ENCODE peak calls at places on chromosomes 13 and 19, in seven cellular contexts. One of them, this sample, is unnamed.

GRCh38 chr19:34844254-34844653 is 71.2 kb upstream of the ZNF599 start:
- DNase-seq in H9: no peak
- DNase-seq in mesendoderm: no peak
- DNase-seq in H1: no peak
- DNase-seq in neuronal stem cell: no peak
- DNase-seq in IMR-90: no peak
- DNase-seq in mesenchymal stem cell: no peak
- DNase-seq in this sample: no peak

GRCh38 chr19:33482486-33482885 is 39.1 kb downstream of the PEPD start:
- DNase-seq in H1: no peak
- DNase-seq in H9: no peak
- DNase-seq in neuronal stem cell: no peak
- DNase-seq in mesendoderm: no peak
- DNase-seq in mesenchymal stem cell: no peak
- DNase-seq in IMR-90: peak
- DNase-seq in this sample: no peak

GRCh38 chr13:110525328-110526319 is 35.9 kb downstream of the RAB20 start:
- DNase-seq in IMR-90: no peak
- DNase-seq in H1: no peak
- DNase-seq in neuronal stem cell: no peak
- DNase-seq in H9: no peak
- DNase-seq in mesenchymal stem cell: no peak
- DNase-seq in mesendoderm: no peak
- DNase-seq in this sample: peak

GRCh38 chr13:28558567-28558966 is 63.6 kb upstream of the FLT1 start:
- DNase-seq in H9: no peak
- DNase-seq in mesendoderm: no peak
- DNase-seq in IMR-90: no peak
- DNase-seq in mesenchymal stem cell: no peak
- DNase-seq in H1: no peak
- DNase-seq in neuronal stem cell: no peak
- DNase-seq in this sample: no peak

GRCh38 chr13:40388617-40389016 is 277.8 kb downstream of the FOXO1 start:
- DNase-seq in H9: no peak
- DNase-seq in IMR-90: peak
- DNase-seq in neuronal stem cell: no peak
- DNase-seq in mesenchymal stem cell: peak
- DNase-seq in mesendoderm: no peak
- DNase-seq in H1: no peak
- DNase-seq in this sample: no peak

GRCh38 chr13:66424417-66424816 is 805.7 kb downstream of the PCDH9 start:
- DNase-seq in H9: no peak
- DNase-seq in neuronal stem cell: no peak
- DNase-seq in IMR-90: peak
- DNase-seq in mesenchymal stem cell: peak
- DNase-seq in H1: no peak
- DNase-seq in mesendoderm: no peak
- DNase-seq in this sample: no peak

GRCh38 chr13:24341439-24341838 is 32.1 kb downstream of the C1QTNF9 start:
- DNase-seq in IMR-90: peak
- DNase-seq in H1: no peak
- DNase-seq in mesendoderm: no peak
- DNase-seq in neuronal stem cell: no peak
- DNase-seq in H9: no peak
- DNase-seq in mesenchymal stem cell: peak
- DNase-seq in this sample: no peak

GRCh38 chr19:15584541-15585115 is 30.4 kb upstream of the CYP4F8 start:
- DNase-seq in mesenchymal stem cell: no peak
- DNase-seq in H9: peak
- DNase-seq in mesendoderm: peak
- DNase-seq in H1: peak
- DNase-seq in IMR-90: peak
- DNase-seq in neuronal stem cell: peak
- DNase-seq in this sample: peak

GRCh38 chr19:14118165-14119051 is 846 bp upstream of the PRKACA start:
- DNase-seq in mesendoderm: peak
- DNase-seq in mesenchymal stem cell: peak
- DNase-seq in H9: no peak
- DNase-seq in H1: no peak
- DNase-seq in IMR-90: peak
- DNase-seq in neuronal stem cell: peak
- DNase-seq in this sample: peak

GRCh38 chr13:35731471-35731870 is 255.0 kb upstream of the MAB21L1 start:
- DNase-seq in mesendoderm: no peak
- DNase-seq in H1: no peak
- DNase-seq in neuronal stem cell: no peak
- DNase-seq in H9: no peak
- DNase-seq in IMR-90: no peak
- DNase-seq in mesenchymal stem cell: no peak
- DNase-seq in this sample: no peak

GRCh38 chr13:102793583-102794355 is 5.0 kb downstream of the POGLUT2 start:
- DNase-seq in H1: no peak
- DNase-seq in H9: peak
- DNase-seq in neuronal stem cell: no peak
- DNase-seq in IMR-90: no peak
- DNase-seq in mesenchymal stem cell: no peak
- DNase-seq in mesendoderm: no peak
- DNase-seq in this sample: no peak
- H2AK5ac ChIP-seq in H1: no peak
- H2AK5ac ChIP-seq in H9: no peak
- H2AK5ac ChIP-seq in neuronal stem cell: no peak
- H2AK5ac ChIP-seq in IMR-90: no peak
- H2AK5ac ChIP-seq in mesenchymal stem cell: no peak
- H2AK5ac ChIP-seq in mesendoderm: no peak
- H2AK5ac ChIP-seq in this sample: no peak

GRCh38 chr13:77047649-77048343 is 20.8 kb upstream of the FBXL3 start:
- DNase-seq in mesendoderm: peak
- DNase-seq in H1: no peak
- DNase-seq in IMR-90: no peak
- DNase-seq in neuronal stem cell: peak
- DNase-seq in mesenchymal stem cell: no peak
- DNase-seq in H9: no peak
- DNase-seq in this sample: no peak
- H2AK5ac ChIP-seq in mesendoderm: no peak
- H2AK5ac ChIP-seq in H1: peak
- H2AK5ac ChIP-seq in IMR-90: no peak
- H2AK5ac ChIP-seq in neuronal stem cell: no peak
- H2AK5ac ChIP-seq in mesenchymal stem cell: no peak
- H2AK5ac ChIP-seq in H9: no peak
- H2AK5ac ChIP-seq in this sample: no peak

DNA sequence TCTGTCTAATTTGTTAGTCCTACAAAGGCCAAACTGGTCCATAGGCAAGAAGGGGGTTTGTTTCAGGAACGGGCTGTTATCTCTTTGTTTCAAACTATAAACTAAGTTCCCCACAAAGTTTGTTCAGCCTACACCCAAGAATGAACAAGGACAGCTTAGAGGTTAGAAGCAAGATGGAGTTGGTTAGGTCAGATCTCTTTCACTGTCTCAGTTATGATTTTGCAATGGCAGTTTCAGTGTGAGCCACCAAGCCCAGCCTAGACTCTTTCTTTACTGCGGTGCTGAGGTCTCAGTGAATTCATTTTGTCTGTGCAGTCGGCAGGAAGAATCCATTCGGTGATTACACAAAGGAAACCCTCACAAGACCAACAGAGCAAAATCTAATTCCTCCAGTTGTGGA is 56.6 kb upstream of the ABCC4 start:
- DNase-seq in mesendoderm: no peak
- DNase-seq in IMR-90: no peak
- DNase-seq in H1: no peak
- DNase-seq in mesenchymal stem cell: no peak
- DNase-seq in neuronal stem cell: peak
- DNase-seq in H9: no peak
- DNase-seq in this sample: no peak
- H2AK5ac ChIP-seq in mesendoderm: no peak
- H2AK5ac ChIP-seq in IMR-90: no peak
- H2AK5ac ChIP-seq in H1: no peak
- H2AK5ac ChIP-seq in mesenchymal stem cell: no peak
- H2AK5ac ChIP-seq in neuronal stem cell: no peak
- H2AK5ac ChIP-seq in H9: no peak
- H2AK5ac ChIP-seq in this sample: no peak

GRCh38 chr13:50481936-50482335 is 361.6 kb downstream of the DLEU7 start:
- DNase-seq in mesenchymal stem cell: no peak
- DNase-seq in neuronal stem cell: no peak
- DNase-seq in H1: no peak
- DNase-seq in IMR-90: no peak
- DNase-seq in H9: no peak
- DNase-seq in mesendoderm: no peak
- DNase-seq in this sample: no peak
- H2AK5ac ChIP-seq in mesenchymal stem cell: no peak
- H2AK5ac ChIP-seq in neuronal stem cell: no peak
- H2AK5ac ChIP-seq in H1: no peak
- H2AK5ac ChIP-seq in IMR-90: no peak
- H2AK5ac ChIP-seq in H9: no peak
- H2AK5ac ChIP-seq in mesendoderm: no peak
- H2AK5ac ChIP-seq in this sample: no peak

DNA sequence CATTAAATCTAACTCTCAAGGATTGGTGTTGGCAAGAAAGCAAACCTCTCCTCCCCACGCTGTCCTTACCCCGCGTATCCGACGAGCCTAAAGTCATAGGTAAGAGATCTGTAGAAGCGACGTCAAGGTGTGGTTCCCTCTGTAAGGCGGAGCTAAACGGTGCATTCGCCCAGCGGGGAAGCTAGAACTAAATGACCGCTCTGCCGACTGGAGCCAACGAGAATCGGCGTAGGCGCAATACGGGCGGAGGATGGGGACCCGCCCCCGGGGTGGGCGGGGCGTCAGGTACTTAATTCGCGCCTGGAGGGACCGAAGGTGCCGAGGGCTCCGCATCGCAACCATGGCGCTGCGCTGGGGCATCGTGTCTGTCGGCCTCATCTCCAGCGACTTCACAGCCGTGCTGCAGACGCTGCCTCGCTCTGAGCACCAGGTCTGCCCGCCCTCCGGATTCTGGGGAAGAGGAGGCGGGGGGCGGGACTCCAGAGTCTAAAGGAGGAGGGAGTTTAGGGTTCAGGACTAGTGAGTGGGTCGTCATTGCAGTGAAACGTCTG is at the start of gene DHDH:
- DNase-seq in mesenchymal stem cell: peak
- DNase-seq in IMR-90: peak
- DNase-seq in H1: peak
- DNase-seq in neuronal stem cell: peak
- DNase-seq in H9: peak
- DNase-seq in mesendoderm: peak
- DNase-seq in this sample: peak
- H2AK5ac ChIP-seq in mesenchymal stem cell: no peak
- H2AK5ac ChIP-seq in IMR-90: no peak
- H2AK5ac ChIP-seq in H1: no peak
- H2AK5ac ChIP-seq in neuronal stem cell: no peak
- H2AK5ac ChIP-seq in H9: no peak
- H2AK5ac ChIP-seq in mesendoderm: no peak
- H2AK5ac ChIP-seq in this sample: no peak

DNA sequence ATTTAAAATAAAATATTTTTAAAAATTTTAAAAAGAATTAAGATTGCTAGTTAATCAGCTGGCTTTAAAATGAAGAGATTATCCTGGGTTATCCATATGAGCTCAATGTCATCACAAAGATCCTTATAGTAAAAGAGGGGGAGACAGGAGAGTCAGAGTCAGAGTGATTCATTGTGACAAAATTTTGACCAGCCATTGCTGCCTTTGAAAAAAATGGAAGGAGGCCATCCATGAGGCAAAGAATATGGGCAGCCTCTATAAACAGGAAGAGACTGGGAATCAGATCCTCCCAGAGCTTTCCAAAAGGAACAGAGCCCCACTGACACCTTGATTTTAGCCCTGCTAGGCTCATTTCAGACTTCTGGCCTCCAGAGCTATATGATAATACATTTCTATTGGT is 9.3 kb upstream of the RUBCNL start:
- DNase-seq in H1: no peak
- DNase-seq in mesendoderm: no peak
- DNase-seq in mesenchymal stem cell: no peak
- DNase-seq in H9: no peak
- DNase-seq in neuronal stem cell: no peak
- DNase-seq in IMR-90: no peak
- DNase-seq in this sample: no peak
- H2AK5ac ChIP-seq in H1: no peak
- H2AK5ac ChIP-seq in mesendoderm: no peak
- H2AK5ac ChIP-seq in mesenchymal stem cell: no peak
- H2AK5ac ChIP-seq in H9: no peak
- H2AK5ac ChIP-seq in neuronal stem cell: no peak
- H2AK5ac ChIP-seq in IMR-90: no peak
- H2AK5ac ChIP-seq in this sample: no peak

DNA sequence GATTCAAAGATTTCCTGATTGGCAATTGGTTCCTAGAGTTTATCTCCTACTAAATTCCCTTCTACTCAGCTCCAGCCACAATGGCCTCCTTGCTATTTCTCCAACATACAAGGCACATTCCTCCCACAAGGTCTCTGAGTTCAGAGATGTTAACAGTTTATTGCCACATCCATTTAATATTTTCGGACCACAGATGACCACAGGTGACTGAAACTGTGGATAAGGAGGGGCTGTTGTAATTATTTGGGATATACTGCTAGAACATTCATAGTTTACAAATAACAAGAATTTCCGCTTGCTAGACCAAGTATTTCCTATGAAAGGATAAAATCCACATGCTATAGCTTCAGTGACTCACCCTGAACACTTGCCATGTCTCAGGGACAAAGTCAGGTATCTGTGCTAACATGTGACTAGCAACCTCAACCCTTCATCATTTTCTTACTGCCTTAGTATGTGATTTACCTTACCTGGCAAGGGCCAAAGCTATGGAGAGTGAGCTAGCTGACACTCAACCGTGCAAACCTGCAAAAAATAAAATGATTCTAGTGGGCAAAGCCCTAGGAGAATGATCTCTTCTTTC is 117.7 kb downstream of the TBC1D4 start:
- DNase-seq in mesenchymal stem cell: no peak
- DNase-seq in H1: no peak
- DNase-seq in neuronal stem cell: no peak
- DNase-seq in IMR-90: peak
- DNase-seq in H9: no peak
- DNase-seq in mesendoderm: peak
- DNase-seq in this sample: peak
- H2AK5ac ChIP-seq in mesenchymal stem cell: no peak
- H2AK5ac ChIP-seq in H1: no peak
- H2AK5ac ChIP-seq in neuronal stem cell: no peak
- H2AK5ac ChIP-seq in IMR-90: peak
- H2AK5ac ChIP-seq in H9: no peak
- H2AK5ac ChIP-seq in mesendoderm: no peak
- H2AK5ac ChIP-seq in this sample: no peak

DNA sequence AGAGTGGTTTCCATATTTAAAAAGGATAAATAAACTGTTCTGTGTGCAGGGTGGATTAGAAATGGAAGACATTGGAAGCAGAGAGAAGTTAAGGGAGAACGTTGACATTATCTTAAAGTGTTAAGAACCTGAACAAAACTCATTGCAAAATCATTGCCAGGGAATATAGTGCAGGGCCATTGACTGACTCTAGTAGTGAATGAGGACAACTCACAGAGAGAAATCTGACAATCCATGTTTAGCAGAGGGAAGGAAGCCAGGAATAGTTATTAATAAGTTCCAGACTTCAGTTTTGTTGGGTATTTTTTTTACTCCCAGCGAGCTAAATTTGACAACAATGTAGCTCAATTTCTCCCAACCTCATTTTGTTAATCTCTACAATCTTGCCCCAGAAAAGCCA is 554.8 kb upstream of the GPC6 start:
- DNase-seq in mesendoderm: no peak
- DNase-seq in H9: no peak
- DNase-seq in mesenchymal stem cell: no peak
- DNase-seq in IMR-90: no peak
- DNase-seq in neuronal stem cell: no peak
- DNase-seq in H1: no peak
- DNase-seq in this sample: no peak
- H2AK5ac ChIP-seq in mesendoderm: no peak
- H2AK5ac ChIP-seq in H9: no peak
- H2AK5ac ChIP-seq in mesenchymal stem cell: no peak
- H2AK5ac ChIP-seq in IMR-90: no peak
- H2AK5ac ChIP-seq in neuronal stem cell: no peak
- H2AK5ac ChIP-seq in H1: no peak
- H2AK5ac ChIP-seq in this sample: no peak

This sample was measured in trophoblast cell.